ENCODE peak calls at places on chromosomes 4 and X, in nine cellular contexts. E is CD4-positive, alpha-beta T cell; K is T-cell; L is hepatic stellate cell; Y is fibroblast of the conjunctiva; A is ELR; S is Ammon's horn; C is activated CD4-positive, alpha-beta T cell treated with anti-CD3 and anti-CD28 coated beads for 1 hour; X is stimulated activated CD8-positive, alpha-beta memory T cell treated with anti-CD3 and anti-CD28 coated beads, Interleukin-15, amount 100 ng/mL, for 4 hours. Z is an unnamed sample.

GRCh38 chr4:40613456-40613855 is 16.2 kb downstream of the RBM47 start:
- DNase-seq in C (no peak), Y (no peak), X (no peak), L (no peak), E (no peak), S (no peak), A (peak), K (no peak), Z (no peak)

GRCh38 chrX:68139791-68140190 is 293.5 kb downstream of the OPHN1 start:
- DNase-seq in S (no peak), L (no peak), C (no peak), X (no peak), A (no peak), E (no peak), Y (no peak), K (no peak), Z (peak)

GRCh38 chr4:33037464-33037863 is 2317.3 kb downstream of the PCDH7 start:
- DNase-seq in S (no peak), X (no peak), C (no peak), Y (no peak), A (no peak), E (no peak), L (no peak), K (no peak), Z (no peak)

GRCh38 chr4:149795256-149795655 is 20.4 kb downstream of the IQCM start:
- DNase-seq in X (no peak), E (no peak), S (no peak), K (no peak), Y (no peak), L (no peak), C (no peak), A (no peak), Z (no peak)

GRCh38 chr4:10403633-10404445 is 53.4 kb downstream of the ZNF518B start:
- DNase-seq in K (no peak), X (no peak), C (no peak), S (peak), Y (no peak), E (no peak), A (peak), L (peak), Z (peak)

GRCh38 chr4:66169341-66169740 is 499.1 kb upstream of the EPHA5 start:
- DNase-seq in E (no peak), A (peak), S (no peak), X (no peak), K (no peak), Y (no peak), L (no peak), C (no peak), Z (no peak)

GRCh38 chr4:188778880-188779279 is 639.6 kb downstream of the TRIML1 start:
- DNase-seq in C (no peak), A (peak), K (no peak), Y (peak), S (no peak), X (no peak), E (no peak), L (no peak), Z (no peak)

GRCh38 chr4:7210818-7211217 is 18.5 kb downstream of the SORCS2 start:
- DNase-seq in E (no peak), C (no peak), L (peak), Y (peak), S (no peak), K (no peak), X (no peak), A (peak), Z (peak)

GRCh38 chrX:866441-866990 is 235.9 kb downstream of the SHOX start:
- DNase-seq in L (no peak), S (no peak), Y (no peak), K (no peak), E (no peak), C (no peak), X (no peak), A (no peak), Z (no peak)

GRCh38 chr4:55083771-55084170 is 41.6 kb downstream of the KDR start:
- DNase-seq in C (no peak), K (no peak), L (no peak), E (no peak), Y (no peak), S (no peak), A (no peak), X (no peak), Z (no peak)

GRCh38 chrX:12986164-12986779 is 11.4 kb downstream of the TMSB4X start:
- DNase-seq in C (no peak), K (no peak), E (no peak), X (no peak), S (no peak), Y (no peak), L (no peak), A (no peak), Z (no peak)

GRCh38 chr4:55397521-55398321 is 2.0 kb downstream of the TMEM165 start:
- DNase-seq in C (no peak), K (no peak), Y (peak), A (peak), S (no peak), E (no peak), L (peak), X (no peak), Z (peak)

GRCh38 chrX:43718956-43719355 is 62.9 kb downstream of the MAOA start:
- DNase-seq in K (no peak), C (no peak), L (no peak), A (peak), X (no peak), E (no peak), S (no peak), Y (no peak), Z (peak)

GRCh38 chrX:135632353-135632752 is 81.1 kb upstream of the CT45A1 start:
- DNase-seq in A (peak), K (no peak), X (no peak), E (no peak), Y (no peak), S (peak), C (no peak), L (no peak), Z (no peak)

GRCh38 chr4:169117591-169118081 is 107.6 kb upstream of the CBR4 start:
- DNase-seq in X (no peak), S (no peak), K (no peak), Y (no peak), C (no peak), E (no peak), A (peak), L (peak), Z (peak)

GRCh38 chrX:115697806-115698205 is 136.8 kb downstream of the PLS3 start:
- DNase-seq in Y (no peak), A (no peak), K (no peak), L (no peak), E (no peak), X (no peak), S (no peak), C (no peak), Z (no peak)

GRCh38 chr4:96317924-96318323 is 478.0 kb downstream of the PDHA2 start:
- DNase-seq in L (no peak), E (no peak), S (peak), X (no peak), Y (no peak), A (no peak), K (no peak), C (no peak), Z (no peak)

GRCh38 chr4:16269742-16270522 is 43.7 kb upstream of the TAPT1 start:
- DNase-seq in A (peak), K (no peak), X (no peak), C (no peak), E (no peak), L (peak), Y (peak), S (no peak), Z (peak)

GRCh38 chr4:150251752-150252190 is 173.5 kb downstream of the DCLK2 start:
- DNase-seq in X (no peak), E (no peak), K (no peak), A (no peak), S (peak), C (no peak), Y (no peak), L (no peak), Z (no peak)